ENCODE peak calls at places on chromosome 19, in eight cellular contexts. K, Z, C, F, R, U, H and P are unnamed samples.

GRCh38 chr19:10453852-10454251 is 33.5 kb downstream of the PDE4A start:
- DNase-seq in R (no peak), Z (no peak), H (no peak), U (no peak), C (no peak), K (no peak), F (no peak), P (no peak)

GRCh38 chr19:44757735-44758505 is 9.4 kb downstream of the BCL3 start:
- DNase-seq in U (no peak), C (no peak), K (peak; percentile 66), H (no peak), R (no peak), F (no peak), Z (peak; percentile 67), P (no peak)

GRCh38 chr19:5447700-5448311 is 7.4 kb upstream of the ZNRF4 start:
- DNase-seq in F (no peak), K (no peak), Z (no peak), C (no peak), R (no peak), H (no peak), U (no peak), P (no peak)

GRCh38 chr19:5313307-5313706 is 27.3 kb downstream of the PTPRS start:
- DNase-seq in C (no peak), H (no peak), U (no peak), K (no peak), F (no peak), R (no peak), Z (no peak), P (no peak)

GRCh38 chr19:31337007-31337914 is 12.0 kb downstream of the TSHZ3 start:
- DNase-seq in R (no peak), U (no peak), Z (no peak), H (no peak), F (no peak), C (no peak), K (no peak), P (no peak)

GRCh38 chr19:33997690-33998089 is 174.6 kb upstream of the LSM14A start:
- DNase-seq in K (no peak), Z (no peak), C (no peak), U (no peak), H (no peak), R (no peak), F (no peak), P (no peak)

GRCh38 chr19:5580116-5580515 is 12.4 kb upstream of the TINCR start:
- DNase-seq in K (peak; percentile 50), R (no peak), U (no peak), Z (no peak), C (no peak), H (no peak), F (no peak), P (no peak)

GRCh38 chr19:23789246-23789645 is 30.6 kb upstream of the ZNF681 start:
- DNase-seq in H (no peak), F (no peak), K (no peak), R (no peak), C (no peak), U (no peak), Z (no peak), P (no peak)

GRCh38 chr19:51337861-51338562 is 3.9 kb downstream of the VSIG10L start:
- DNase-seq in F (no peak), H (no peak), Z (no peak), R (no peak), K (no peak), C (no peak), U (no peak), P (no peak)

GRCh38 chr19:42989851-42990250 is 36.4 kb downstream of the PSG11 start:
- DNase-seq in U (no peak), F (no peak), Z (no peak), H (no peak), K (no peak), R (no peak), C (no peak), P (no peak)

GRCh38 chr19:54928299-54928698 is 19.0 kb downstream of the NLRP7 start:
- DNase-seq in R (no peak), H (no peak), F (no peak), Z (no peak), K (no peak), U (no peak), C (no peak), P (no peak)

GRCh38 chr19:47310819-47311218 is 1.2 kb downstream of the C5AR1 start:
- DNase-seq in U (no peak), R (no peak), K (no peak), C (no peak), Z (no peak), F (no peak), H (no peak), P (no peak)

GRCh38 chr19:4375164-4375619 is 25.2 kb downstream of the SH3GL1 start:
- DNase-seq in Z (no peak), C (no peak), U (no peak), H (no peak), F (no peak), K (no peak), R (no peak), P (no peak)

GRCh38 chr19:35903550-35904179 is 1.3 kb downstream of the HCST start:
- DNase-seq in K (peak; percentile 57), H (no peak), Z (peak; percentile 56), R (peak; percentile 94), U (peak; percentile 82), F (peak; percentile 96), C (peak; percentile 57), P (peak; percentile 69)

GRCh38 chr19:45825263-45825605 is 10.1 kb upstream of the RSPH6A start:
- DNase-seq in H (no peak), U (no peak), K (no peak), R (no peak), C (no peak), F (no peak), Z (no peak), P (no peak)

GRCh38 chr19:47390533-47391488 is 28.5 kb downstream of the MEIS3 start:
- DNase-seq in R (no peak), H (no peak), F (no peak), K (no peak), C (no peak), Z (no peak), U (no peak), P (no peak)

GRCh38 chr19:13149628-13150186 is 468 bp downstream of the STX10 start:
- DNase-seq in Z (peak; percentile 43), H (no peak), F (peak; percentile 61), U (peak; percentile 14), R (no peak), K (peak; percentile 47), C (no peak), P (no peak)